ENCODE peak calls at places on chromosome 2, in seven cellular contexts. One of them, this sample, is unnamed.

GRCh38 chr2:26838121-26838906 is 9.6 kb upstream of the DPYSL5 start:
- DNase-seq in upper lobe of left lung: no peak
- DNase-seq in heart right ventricle: no peak
- DNase-seq in suprapubic skin: no peak
- DNase-seq in GM06990: no peak
- DNase-seq in uterus: no peak
- DNase-seq in left lung: no peak
- DNase-seq in this sample: no peak

GRCh38 chr2:144083211-144083610 is 436.7 kb downstream of the ZEB2 start:
- DNase-seq in upper lobe of left lung: peak; percentile 27
- DNase-seq in heart right ventricle: no peak
- DNase-seq in suprapubic skin: no peak
- DNase-seq in GM06990: no peak
- DNase-seq in uterus: no peak
- DNase-seq in left lung: peak; percentile 49
- DNase-seq in this sample: no peak

GRCh38 chr2:56297671-56298070 is 113.9 kb downstream of the CCDC85A start:
- DNase-seq in upper lobe of left lung: no peak
- DNase-seq in heart right ventricle: no peak
- DNase-seq in suprapubic skin: no peak
- DNase-seq in GM06990: no peak
- DNase-seq in uterus: no peak
- DNase-seq in left lung: no peak
- DNase-seq in this sample: no peak

GRCh38 chr2:159091381-159091780 is 122.9 kb downstream of the TANC1 start:
- DNase-seq in upper lobe of left lung: no peak
- DNase-seq in heart right ventricle: no peak
- DNase-seq in suprapubic skin: no peak
- DNase-seq in GM06990: no peak
- DNase-seq in uterus: no peak
- DNase-seq in left lung: no peak
- DNase-seq in this sample: no peak

GRCh38 chr2:118614856-118615255 is 232.6 kb downstream of the EN1 start:
- DNase-seq in upper lobe of left lung: no peak
- DNase-seq in heart right ventricle: no peak
- DNase-seq in suprapubic skin: no peak
- DNase-seq in GM06990: no peak
- DNase-seq in uterus: no peak
- DNase-seq in left lung: no peak
- DNase-seq in this sample: no peak

GRCh38 chr2:59182249-59182648 is 941.1 kb upstream of the FANCL start:
- DNase-seq in upper lobe of left lung: no peak
- DNase-seq in heart right ventricle: no peak
- DNase-seq in suprapubic skin: no peak
- DNase-seq in GM06990: no peak
- DNase-seq in uterus: no peak
- DNase-seq in left lung: no peak
- DNase-seq in this sample: no peak

GRCh38 chr2:140658766-140659165 is 1472.0 kb downstream of the LRP1B start:
- DNase-seq in upper lobe of left lung: no peak
- DNase-seq in heart right ventricle: no peak
- DNase-seq in suprapubic skin: no peak
- DNase-seq in GM06990: no peak
- DNase-seq in uterus: no peak
- DNase-seq in left lung: no peak
- DNase-seq in this sample: no peak

GRCh38 chr2:202609381-202610145 is 25.2 kb upstream of the FAM117B start:
- DNase-seq in upper lobe of left lung: no peak
- DNase-seq in heart right ventricle: no peak
- DNase-seq in suprapubic skin: no peak
- DNase-seq in GM06990: peak; percentile 60
- DNase-seq in uterus: no peak
- DNase-seq in left lung: no peak
- DNase-seq in this sample: no peak

GRCh38 chr2:127219716-127220090 is 396 bp downstream of the CYP27C1 start:
- DNase-seq in upper lobe of left lung: no peak
- DNase-seq in heart right ventricle: no peak
- DNase-seq in suprapubic skin: peak; percentile 72
- DNase-seq in GM06990: no peak
- DNase-seq in uterus: peak; percentile 32
- DNase-seq in left lung: peak; percentile 83
- DNase-seq in this sample: no peak

GRCh38 chr2:99725810-99726209 is 236.0 kb upstream of the REV1 start:
- DNase-seq in upper lobe of left lung: no peak
- DNase-seq in heart right ventricle: no peak
- DNase-seq in suprapubic skin: no peak
- DNase-seq in GM06990: no peak
- DNase-seq in uterus: no peak
- DNase-seq in left lung: no peak
- DNase-seq in this sample: no peak

GRCh38 chr2:195648780-195649179 is 8.2 kb upstream of the SLC39A10 start:
- DNase-seq in upper lobe of left lung: no peak
- DNase-seq in heart right ventricle: no peak
- DNase-seq in suprapubic skin: no peak
- DNase-seq in GM06990: no peak
- DNase-seq in uterus: no peak
- DNase-seq in left lung: no peak
- DNase-seq in this sample: no peak

GRCh38 chr2:241053576-241054251 is 48.4 kb downstream of the MTERF4 start:
- DNase-seq in upper lobe of left lung: no peak
- DNase-seq in heart right ventricle: no peak
- DNase-seq in suprapubic skin: no peak
- DNase-seq in GM06990: no peak
- DNase-seq in uterus: no peak
- DNase-seq in left lung: peak; percentile 28
- DNase-seq in this sample: no peak

GRCh38 chr2:174326880-174327558 is 7.7 kb upstream of the SP9 start:
- DNase-seq in upper lobe of left lung: no peak
- DNase-seq in heart right ventricle: no peak
- DNase-seq in suprapubic skin: peak; percentile 68
- DNase-seq in GM06990: peak; percentile 28
- DNase-seq in uterus: no peak
- DNase-seq in left lung: peak; percentile 88
- DNase-seq in this sample: no peak
- H3K27me3 ChIP-seq in upper lobe of left lung: peaks cover 29% of the 10 kb centered on the region
- H3K27me3 ChIP-seq in heart right ventricle: peaks cover 92% of the 10 kb centered on the region
- H3K27me3 ChIP-seq in suprapubic skin: peaks cover 72% of the 10 kb centered on the region
- H3K27me3 ChIP-seq in GM06990: peaks cover 4% of the 10 kb centered on the region
- H3K27me3 ChIP-seq in uterus: peaks cover 38% of the 10 kb centered on the region
- H3K27me3 ChIP-seq in left lung: peaks cover 100% of the 10 kb centered on the region
- H3K27me3 ChIP-seq in this sample: peaks cover 80% of the 10 kb centered on the region

GRCh38 chr2:120670771-120671480 is 64.7 kb upstream of the GLI2 start:
- DNase-seq in upper lobe of left lung: no peak
- DNase-seq in heart right ventricle: no peak
- DNase-seq in suprapubic skin: peak; percentile 61
- DNase-seq in GM06990: no peak
- DNase-seq in uterus: no peak
- DNase-seq in left lung: no peak
- DNase-seq in this sample: no peak
- TF ChIP-seq CTCF in upper lobe of left lung: no peak
- TF ChIP-seq CTCF in heart right ventricle: no peak
- TF ChIP-seq CTCF in suprapubic skin: no peak
- TF ChIP-seq CTCF in GM06990: no peak
- TF ChIP-seq CTCF in uterus: no peak
- TF ChIP-seq CTCF in left lung: no peak
- TF ChIP-seq CTCF in this sample: no peak

DNA sequence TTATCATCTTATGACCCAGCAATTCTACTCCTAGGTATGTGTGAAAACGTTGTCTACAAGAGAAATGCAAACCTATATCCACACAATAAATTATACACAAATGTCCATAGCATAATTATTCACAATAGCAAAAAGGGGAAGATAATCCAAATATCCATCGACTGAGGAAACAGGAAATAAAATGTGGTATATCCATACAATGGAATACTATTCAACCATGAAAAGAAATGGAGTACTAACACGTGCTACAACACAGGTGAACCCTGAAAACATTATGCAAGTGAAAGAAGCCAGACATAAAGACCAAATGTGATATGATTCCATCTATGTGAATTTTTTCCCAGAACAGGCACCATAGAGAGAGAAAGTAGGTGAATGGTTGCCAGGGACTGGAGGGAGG is 72.1 kb downstream of the ACOXL start:
- DNase-seq in upper lobe of left lung: no peak
- DNase-seq in heart right ventricle: no peak
- DNase-seq in suprapubic skin: no peak
- DNase-seq in GM06990: no peak
- DNase-seq in uterus: no peak
- DNase-seq in left lung: no peak
- DNase-seq in this sample: no peak
- H3K27me3 ChIP-seq in upper lobe of left lung: no peaks in the 10 kb centered on the region
- H3K27me3 ChIP-seq in heart right ventricle: peaks cover 7% of the 10 kb centered on the region
- H3K27me3 ChIP-seq in suprapubic skin: peaks cover 20% of the 10 kb centered on the region
- H3K27me3 ChIP-seq in GM06990: no peaks in the 10 kb centered on the region
- H3K27me3 ChIP-seq in uterus: no peaks in the 10 kb centered on the region
- H3K27me3 ChIP-seq in left lung: peaks cover 25% of the 10 kb centered on the region
- H3K27me3 ChIP-seq in this sample: no peaks in the 10 kb centered on the region

GRCh38 chr2:71672640-71673401 is 219.5 kb downstream of the DYSF start:
- DNase-seq in upper lobe of left lung: no peak
- DNase-seq in heart right ventricle: no peak
- DNase-seq in suprapubic skin: no peak
- DNase-seq in GM06990: no peak
- DNase-seq in uterus: no peak
- DNase-seq in left lung: no peak
- DNase-seq in this sample: no peak

GRCh38 chr2:71670430-71670795 is 217.1 kb downstream of the DYSF start:
- DNase-seq in upper lobe of left lung: no peak
- DNase-seq in heart right ventricle: no peak
- DNase-seq in suprapubic skin: no peak
- DNase-seq in GM06990: no peak
- DNase-seq in uterus: no peak
- DNase-seq in left lung: no peak
- DNase-seq in this sample: no peak

GRCh38 chr2:71671203-71671602 is 217.8 kb downstream of the DYSF start:
- DNase-seq in upper lobe of left lung: no peak
- DNase-seq in heart right ventricle: no peak
- DNase-seq in suprapubic skin: no peak
- DNase-seq in GM06990: no peak
- DNase-seq in uterus: no peak
- DNase-seq in left lung: no peak
- DNase-seq in this sample: peak; percentile 25

GRCh38 chr2:71673402-71673795 is 220.0 kb downstream of the DYSF start:
- DNase-seq in upper lobe of left lung: peak; percentile 22
- DNase-seq in heart right ventricle: no peak
- DNase-seq in suprapubic skin: no peak
- DNase-seq in GM06990: no peak
- DNase-seq in uterus: no peak
- DNase-seq in left lung: no peak
- DNase-seq in this sample: no peak

DNA sequence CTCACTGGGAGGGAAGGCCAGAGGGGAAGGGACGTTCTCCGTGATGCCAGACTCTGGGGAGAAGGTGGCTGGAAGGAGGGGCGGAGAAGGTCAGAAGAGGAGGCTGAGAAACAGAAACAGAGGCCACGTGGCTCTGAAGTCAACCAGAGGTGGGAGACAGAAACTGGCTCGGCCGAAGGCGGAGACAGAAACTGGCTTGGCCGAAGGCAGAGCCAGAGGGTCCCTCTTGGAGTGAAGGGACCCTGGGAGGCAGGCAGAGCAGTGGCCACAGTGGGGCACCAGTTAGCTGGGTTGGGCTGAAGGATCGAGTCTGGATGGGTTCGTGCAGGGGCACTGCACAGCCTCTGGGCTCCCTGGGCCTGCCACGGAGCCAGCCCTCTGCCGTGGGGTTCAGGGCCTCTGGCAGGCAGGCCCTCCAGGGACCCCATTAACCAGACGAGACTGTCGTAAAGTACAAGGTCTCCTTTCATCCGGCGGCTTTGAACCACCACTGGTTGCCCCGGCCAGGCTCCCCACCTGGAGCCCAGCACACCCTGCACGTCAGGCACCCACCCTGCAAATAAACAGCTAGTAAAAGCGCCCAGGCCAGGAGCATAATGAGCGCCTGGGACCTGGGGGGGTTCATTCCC is 218.8 kb downstream of the DYSF start:
- DNase-seq in upper lobe of left lung: peak; percentile 14
- DNase-seq in heart right ventricle: no peak
- DNase-seq in suprapubic skin: no peak
- DNase-seq in GM06990: no peak
- DNase-seq in uterus: no peak
- DNase-seq in left lung: no peak
- DNase-seq in this sample: peak; percentile 17
- TF ChIP-seq CTCF in upper lobe of left lung: no peak
- TF ChIP-seq CTCF in heart right ventricle: peak; percentile 22
- TF ChIP-seq CTCF in suprapubic skin: no peak
- TF ChIP-seq CTCF in GM06990: no peak
- TF ChIP-seq CTCF in uterus: no peak
- TF ChIP-seq CTCF in left lung: no peak
- TF ChIP-seq CTCF in this sample: no peak

GRCh38 chr2:121237336-121237979 is 47.5 kb downstream of the TFCP2L1 start:
- DNase-seq in upper lobe of left lung: no peak
- DNase-seq in heart right ventricle: no peak
- DNase-seq in suprapubic skin: no peak
- DNase-seq in GM06990: no peak
- DNase-seq in uterus: no peak
- DNase-seq in left lung: no peak
- DNase-seq in this sample: no peak
- H3K27me3 ChIP-seq in upper lobe of left lung: no peaks in the 10 kb centered on the region
- H3K27me3 ChIP-seq in heart right ventricle: peaks cover 11% of the 10 kb centered on the region
- H3K27me3 ChIP-seq in suprapubic skin: no peaks in the 10 kb centered on the region
- H3K27me3 ChIP-seq in GM06990: no peaks in the 10 kb centered on the region
- H3K27me3 ChIP-seq in uterus: no peaks in the 10 kb centered on the region
- H3K27me3 ChIP-seq in left lung: peaks cover 15% of the 10 kb centered on the region
- H3K27me3 ChIP-seq in this sample: no peaks in the 10 kb centered on the region

This sample was measured in adrenal gland.